ENCODE peak calls at places on chromosomes 2 and 18, in ten cellular contexts. S is H1, N is esophagus squamous epithelium, P is uterus, O is thyroid gland, K is IMR-90, D is heart left ventricle, I is K562, H is stomach, Y is upper lobe of left lung. M is an unnamed sample.

GRCh38 chr2:142299021-142299420 is 168.2 kb upstream of the LRP1B start:
- DNase-seq in S (no peak), Y (no peak), H (no peak), D (no peak), I (no peak), P (no peak), K (no peak), O (no peak), N (no peak), M (no peak)

GRCh38 chr2:134360750-134361487 is 107.0 kb downstream of the MGAT5 start:
- DNase-seq in O (peak), N (no peak), H (no peak), D (peak), P (no peak), I (no peak), S (no peak), Y (no peak), K (no peak), M (no peak)

GRCh38 chr2:55490554-55490953 is 29.0 kb upstream of the CFAP36 start:
- DNase-seq in S (no peak), O (peak), H (peak), I (peak), D (peak), Y (peak), K (peak), N (no peak), P (peak), M (no peak)

GRCh38 chr2:31923662-31924061 is 87.1 kb downstream of the MEMO1 start:
- DNase-seq in I (no peak), H (no peak), Y (no peak), P (no peak), K (no peak), N (no peak), D (no peak), O (no peak), S (no peak), M (no peak)

GRCh38 chr2:24122356-24123211 is 550 bp downstream of the PFN4 start:
- DNase-seq in K (peak), I (no peak), N (no peak), O (no peak), H (no peak), P (no peak), Y (no peak), D (no peak), S (no peak), M (no peak)

GRCh38 chr18:52200891-52201663 is 138.9 kb upstream of the DCC start:
- DNase-seq in P (no peak), H (no peak), Y (no peak), K (no peak), O (no peak), D (no peak), N (no peak), I (no peak), S (no peak), M (no peak)

GRCh38 chr2:109208071-109208950 is 79.3 kb downstream of the SH3RF3 start:
- DNase-seq in P (no peak), O (no peak), I (no peak), Y (no peak), H (no peak), D (no peak), K (peak), N (no peak), S (no peak), M (no peak)

GRCh38 chr2:8277921-8278571 is 403.8 kb upstream of the ID2 start:
- DNase-seq in K (no peak), D (no peak), O (no peak), N (no peak), I (no peak), S (no peak), Y (no peak), P (peak), H (no peak), M (no peak)

GRCh38 chr2:112481050-112481527 is 867 bp upstream of the TTL start:
- DNase-seq in H (peak), I (peak), K (peak), N (peak), S (no peak), P (peak), O (peak), D (peak), Y (peak), M (peak)
- TF ChIP-seq POLR2A in H (no peak), I (peak), K (no peak), N (no peak), S (peak), P (no peak), O (peak), D (no peak), Y (no peak), M (no peak)

GRCh38 chr18:58195278-58195721 is 151.3 kb downstream of the NEDD4L start:
- DNase-seq in I (no peak), Y (peak), N (no peak), S (no peak), P (peak), H (peak), D (no peak), K (no peak), O (peak), M (peak)
- TF ChIP-seq POLR2A in I (no peak), Y (no peak), N (no peak), S (no peak), P (no peak), H (no peak), D (no peak), K (no peak), O (peak), M (no peak)

DNA sequence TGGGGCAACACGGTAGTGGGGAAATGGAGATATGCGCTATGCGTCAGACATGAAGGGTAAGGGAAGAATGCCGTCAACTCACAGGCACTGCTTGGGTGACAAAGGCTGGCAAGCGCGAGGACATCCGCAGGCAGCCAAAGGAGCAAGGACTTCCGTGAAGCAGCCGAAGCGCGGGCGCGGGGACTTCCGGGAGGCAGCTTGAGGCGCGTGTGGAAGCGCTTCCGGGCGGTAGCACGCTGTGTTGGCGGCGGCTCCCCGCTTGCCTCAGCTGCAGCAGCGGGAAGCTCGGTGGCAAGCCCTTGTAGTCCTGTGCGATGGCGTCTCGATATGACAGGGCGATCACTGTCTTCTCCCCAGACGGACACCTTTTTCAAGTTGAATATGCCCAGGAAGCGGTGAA is at the start of gene PSMA8:
- DNase-seq in N (no peak), I (no peak), P (no peak), Y (no peak), H (no peak), D (peak), S (peak), K (no peak), O (no peak), M (no peak)
- TF ChIP-seq POLR2A in N (no peak), I (no peak), P (no peak), Y (no peak), H (no peak), D (no peak), S (no peak), K (no peak), O (no peak), M (no peak)

GRCh38 chr2:160968183-160968582 is 192.0 kb upstream of the TANK start:
- DNase-seq in I (no peak), H (no peak), S (no peak), Y (no peak), O (no peak), N (no peak), K (peak), D (no peak), P (no peak), M (no peak)

GRCh38 chr2:160967523-160967922 is 192.7 kb upstream of the TANK start:
- DNase-seq in O (no peak), D (peak), S (no peak), H (no peak), Y (no peak), K (no peak), I (no peak), N (no peak), P (no peak), M (no peak)

GRCh38 chr2:160974803-160975202 is 185.4 kb upstream of the TANK start:
- DNase-seq in N (no peak), K (peak), S (no peak), D (no peak), P (no peak), Y (no peak), I (no peak), H (no peak), O (no peak), M (no peak)

GRCh38 chr2:160973991-160974390 is 186.2 kb upstream of the TANK start:
- DNase-seq in I (no peak), P (no peak), O (no peak), N (no peak), S (no peak), D (no peak), H (no peak), Y (no peak), K (no peak), M (no peak)

DNA sequence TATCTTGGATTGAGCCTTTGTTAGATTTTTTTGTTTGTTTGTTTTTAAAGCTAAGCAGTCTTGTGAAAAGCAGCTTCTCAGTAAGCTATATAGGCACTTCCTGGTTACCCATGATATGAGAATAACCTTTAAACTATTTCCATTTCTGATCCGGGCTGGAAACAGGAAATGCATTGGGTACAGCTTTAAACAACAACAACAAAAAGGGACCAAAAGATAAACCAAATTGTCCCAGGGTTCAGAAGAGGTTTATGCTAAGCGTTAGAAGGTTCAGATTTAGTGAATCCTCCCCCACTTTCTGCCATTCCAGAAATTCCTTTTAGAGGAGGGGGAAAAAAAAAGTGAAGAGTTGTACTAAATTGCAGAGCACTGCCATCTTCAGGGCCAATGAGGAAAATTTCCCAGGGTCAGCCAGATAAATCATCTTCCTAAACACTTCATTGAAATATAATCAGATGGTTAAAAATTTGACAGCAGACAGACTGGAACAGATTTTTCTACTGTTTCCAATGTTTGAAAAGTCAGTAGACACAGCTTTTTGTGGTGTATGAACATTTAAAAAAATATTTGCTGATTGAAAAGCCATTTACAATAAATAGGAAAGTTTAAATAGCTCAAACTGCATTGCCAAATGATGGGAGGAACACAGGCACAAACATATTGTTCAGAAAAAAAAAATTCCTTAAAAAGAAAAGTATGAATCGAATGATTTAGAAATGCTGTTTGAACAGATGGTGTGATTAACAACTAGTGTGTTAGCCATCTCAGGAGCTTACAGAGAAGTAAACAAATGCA is 190.0 kb upstream of the TANK start:
- DNase-seq in I (no peak), K (peak), P (peak), S (peak), N (no peak), Y (no peak), O (peak), H (no peak), D (peak), M (peak)
- TF ChIP-seq POLR2A in I (no peak), K (no peak), P (no peak), S (no peak), N (no peak), Y (no peak), O (no peak), H (no peak), D (no peak), M (no peak)

DNA sequence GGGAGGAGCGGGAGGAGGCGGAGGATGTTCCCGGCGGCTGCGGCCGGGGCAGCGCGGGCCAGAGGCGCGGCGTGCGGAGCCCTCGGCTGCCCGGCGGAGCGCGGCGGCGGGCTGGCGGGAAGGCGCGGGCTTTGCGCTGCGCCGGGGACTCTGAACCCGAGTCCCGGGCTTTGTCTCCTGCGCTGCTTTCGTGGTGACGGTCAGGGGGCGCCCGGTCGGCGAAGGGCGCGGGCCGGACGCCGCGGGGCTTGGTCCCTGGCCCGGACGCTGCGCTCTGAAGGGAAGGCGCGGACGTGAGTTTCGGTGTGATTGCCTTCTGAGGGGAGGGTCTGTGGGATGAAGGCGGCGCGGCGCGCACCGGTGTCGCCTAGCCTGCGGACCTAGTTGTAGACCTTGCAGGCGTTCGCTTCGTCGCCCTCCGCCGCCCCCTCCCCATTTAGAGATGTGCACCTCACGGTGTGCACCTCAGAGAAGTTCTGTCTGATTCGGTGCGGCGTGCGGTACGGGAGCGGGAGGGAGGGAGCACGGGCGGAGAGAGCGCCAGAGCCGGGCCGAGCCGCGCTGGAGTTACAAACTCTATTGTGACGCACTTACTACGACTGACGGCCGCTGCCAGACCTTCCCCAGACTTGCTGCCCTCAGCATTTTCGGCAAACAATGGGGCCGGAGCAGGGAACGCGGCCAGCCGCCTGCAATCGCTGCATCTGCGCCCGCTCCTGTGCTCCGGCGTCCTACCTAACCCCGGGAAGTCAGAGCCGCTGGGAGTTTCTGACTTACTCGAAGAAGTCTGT is 2.1 kb downstream of the BCL2L11 start:
- DNase-seq in S (no peak), I (no peak), Y (peak), K (peak), D (peak), O (peak), P (peak), N (no peak), H (peak), M (peak)
- TF ChIP-seq POLR2A in S (no peak), I (no peak), Y (peak), K (no peak), D (no peak), O (peak), P (peak), N (no peak), H (no peak), M (no peak)

GRCh38 chr2:46309052-46309953 is 12.1 kb downstream of the EPAS1 start:
- DNase-seq in H (no peak), P (no peak), S (no peak), K (peak), D (no peak), I (no peak), Y (no peak), N (no peak), O (no peak), M (no peak)
- TF ChIP-seq POLR2A in H (no peak), P (no peak), S (no peak), K (no peak), D (no peak), I (no peak), Y (no peak), N (no peak), O (no peak), M (no peak)

M was measured in H54.